ENCODE peak calls at places on chromosomes 16 and 17, in ten cellular contexts. H is NCI-H460; T is NCI-H1417; J is memory B cell; Z is CD8-positive, alpha-beta T cell; N is small intestine; E is activated T-cell treated with anti-CD3 and anti-CD28 coated beads for 24 hours; G is HAP-1; I is NAMALWA; U is Daoy. Y is an unnamed sample.
A peak's percentile ranks its signal among the peaks of the same experiment; 100 is the strongest.

GRCh38 chr16:87653234-87653633 is 50.9 kb downstream of the JPH3 start:
- DNase-seq in H (no peak), T (peak; percentile 20), J (no peak), Z (no peak), N (no peak), E (no peak), G (no peak), I (peak; percentile 59), U (no peak), Y (peak; percentile 28)

GRCh38 chr17:46198233-46198632 is 5.0 kb upstream of the KANSL1 start:
- DNase-seq in H (no peak), T (no peak), J (no peak), Z (no peak), N (no peak), E (no peak), G (no peak), I (no peak), U (no peak), Y (no peak)

GRCh38 chr16:79294568-79294967 is 306.0 kb downstream of the MAF start:
- DNase-seq in H (no peak), T (no peak), J (no peak), Z (no peak), N (peak; percentile 95), E (no peak), G (no peak), I (no peak), U (no peak), Y (no peak)

GRCh38 chr17:4395111-4395478 is 28.6 kb upstream of the UBE2G1 start:
- DNase-seq in H (no peak), T (no peak), J (no peak), Z (no peak), N (no peak), E (no peak), G (no peak), I (no peak), U (no peak), Y (no peak)

GRCh38 chr17:40726919-40727318 is 23.4 kb upstream of the KRT24 start:
- DNase-seq in H (peak; percentile 5), T (peak; percentile 16), J (no peak), Z (no peak), N (peak; percentile 49), E (no peak), G (no peak), I (peak; percentile 21), U (no peak), Y (no peak)

GRCh38 chr16:17835118-17835949 is 364.6 kb upstream of the XYLT1 start:
- DNase-seq in H (no peak), T (no peak), J (no peak), Z (no peak), N (no peak), E (no peak), G (no peak), I (no peak), U (no peak), Y (no peak)

GRCh38 chr16:2297506-2297860 is 29.6 kb upstream of the RNPS1 start:
- DNase-seq in H (no peak), T (no peak), J (no peak), Z (no peak), N (no peak), E (no peak), G (no peak), I (no peak), U (no peak), Y (no peak)

GRCh38 chr16:15682105-15682570 is 32.1 kb downstream of the NDE1 start:
- DNase-seq in H (peak; percentile 80), T (no peak), J (no peak), Z (no peak), N (peak; percentile 20), E (peak; percentile 25), G (no peak), I (peak; percentile 68), U (peak; percentile 83), Y (no peak)

GRCh38 chr16:946048-946395 is 24.8 kb downstream of the LMF1 start:
- DNase-seq in H (no peak), T (no peak), J (no peak), Z (no peak), N (no peak), E (no peak), G (no peak), I (no peak), U (peak; percentile 16), Y (no peak)

GRCh38 chr17:74601944-74602572 is 10.0 kb upstream of the CD300LD start:
- DNase-seq in H (peak; percentile 53), T (peak; percentile 59), J (peak; percentile 20), Z (peak; percentile 7), N (peak; percentile 19), E (no peak), G (peak; percentile 11), I (peak; percentile 56), U (peak; percentile 59), Y (no peak)

GRCh38 chr17:41547378-41547841 is 19.3 kb upstream of the KRT19 start:
- DNase-seq in H (no peak), T (peak; percentile 34), J (no peak), Z (no peak), N (no peak), E (no peak), G (no peak), I (no peak), U (no peak), Y (no peak)

GRCh38 chr17:68346448-68346847 is 55.2 kb downstream of the ARSG start:
- DNase-seq in H (no peak), T (no peak), J (peak; percentile 70), Z (peak; percentile 51), N (peak; percentile 50), E (peak; percentile 44), G (no peak), I (peak; percentile 94), U (no peak), Y (no peak)

GRCh38 chr17:42928714-42929496 is 28.3 kb downstream of the G6PC1 start:
- DNase-seq in H (peak; percentile 79), T (peak; percentile 74), J (peak; percentile 9), Z (no peak), N (peak; percentile 86), E (peak; percentile 7), G (peak; percentile 39), I (peak; percentile 83), U (peak; percentile 70), Y (no peak)

GRCh38 chr17:15249487-15249886 is 15.6 kb downstream of the PMP22 start:
- DNase-seq in H (no peak), T (no peak), J (no peak), Z (no peak), N (no peak), E (no peak), G (no peak), I (no peak), U (no peak), Y (no peak)

GRCh38 chr16:49527621-49528020 is 154.0 kb downstream of the C16orf78 start:
- DNase-seq in H (no peak), T (peak; percentile 51), J (no peak), Z (no peak), N (no peak), E (no peak), G (no peak), I (no peak), U (peak; percentile 9), Y (peak; percentile 29)

GRCh38 chr16:63720848-63721247 is 1401.0 kb downstream of the CDH11 start:
- DNase-seq in H (no peak), T (no peak), J (no peak), Z (no peak), N (no peak), E (no peak), G (no peak), I (peak; percentile 7), U (no peak), Y (peak; percentile 16)

GRCh38 chr17:2238432-2239169 is 65.0 kb downstream of the SMG6 start:
- DNase-seq in H (no peak), T (no peak), J (no peak), Z (no peak), N (no peak), E (no peak), G (no peak), I (peak; percentile 23), U (peak; percentile 37), Y (no peak)

GRCh38 chr16:4966736-4967453 is 8.8 kb downstream of the SEC14L5 start:
- DNase-seq in H (no peak), T (no peak), J (no peak), Z (no peak), N (no peak), E (no peak), G (no peak), I (no peak), U (no peak), Y (no peak)

GRCh38 chr16:31420037-31420436 is 8.1 kb downstream of the COX6A2 start:
- DNase-seq in H (no peak), T (no peak), J (no peak), Z (no peak), N (no peak), E (no peak), G (no peak), I (no peak), U (no peak), Y (no peak)

GRCh38 chr16:11234884-11235702 is 20.9 kb downstream of the SOCS1 start:
- DNase-seq in H (no peak), T (no peak), J (no peak), Z (no peak), N (peak; percentile 46), E (no peak), G (no peak), I (no peak), U (no peak), Y (no peak)

GRCh38 chr16:84520778-84521770 is 16.6 kb upstream of the MEAK7 start:
- DNase-seq in H (no peak), T (peak; percentile 99), J (no peak), Z (no peak), N (no peak), E (no peak), G (no peak), I (no peak), U (no peak), Y (peak; percentile 97)

GRCh38 chr16:12661656-12662172 is 142.0 kb downstream of the CPPED1 start:
- DNase-seq in H (peak; percentile 12), T (no peak), J (no peak), Z (no peak), N (peak; percentile 34), E (peak; percentile 7), G (no peak), I (peak; percentile 41), U (peak; percentile 45), Y (peak; percentile 86)